ENCODE peak calls at places on chromosomes 13 and 19, in four cellular contexts. K is GM03348, O is GM04503, X is IMR-90. J is an unnamed sample.
A peak's percentile ranks its signal among the peaks of the same experiment; 100 is the strongest.

GRCh38 chr19:10137751-10138682 is 18.3 kb upstream of the EIF3G start:
- DNase-seq in K (no peak), O (no peak), X (no peak), J (no peak)

GRCh38 chr13:43009506-43009905 is 13.9 kb upstream of the DNAJC15 start:
- DNase-seq in K (peak; percentile 51), O (no peak), X (peak; percentile 60), J (no peak)

GRCh38 chr13:76711515-76712182 is 174.6 kb downstream of the KCTD12 start:
- DNase-seq in K (peak; percentile 73), O (peak; percentile 94), X (peak; percentile 94), J (peak; percentile 88)

GRCh38 chr13:44815507-44816074 is 173.7 kb downstream of the NUFIP1 start:
- DNase-seq in K (peak; percentile 94), O (peak; percentile 85), X (peak; percentile 98), J (peak; percentile 98)

GRCh38 chr19:24002256-24002945 is 84.6 kb upstream of the ZNF254 start:
- DNase-seq in K (no peak), O (no peak), X (no peak), J (no peak)

GRCh38 chr19:36196249-36196648 is 18.2 kb downstream of the ZNF565 start:
- DNase-seq in K (no peak), O (no peak), X (no peak), J (no peak)

GRCh38 chr13:80070024-80070703 is 270.8 kb downstream of the SPRY2 start:
- DNase-seq in K (no peak), O (no peak), X (no peak), J (no peak)

GRCh38 chr19:54421169-54421516 is 5.9 kb downstream of the TTYH1 start:
- DNase-seq in K (no peak), O (no peak), X (no peak), J (no peak)

GRCh38 chr13:32713397-32713796 is 127.1 kb downstream of the PDS5B start:
- DNase-seq in K (no peak), O (no peak), X (no peak), J (no peak)

GRCh38 chr19:41691268-41691970 is 3.3 kb upstream of the CEACAM7 start:
- DNase-seq in K (peak; percentile 58), O (no peak), X (no peak), J (no peak)

GRCh38 chr13:99071211-99071610 is 93.3 kb upstream of the DOCK9 start:
- DNase-seq in K (no peak), O (no peak), X (no peak), J (no peak)

GRCh38 chr19:7177926-7178325 is 108.4 kb downstream of the ZNF557 start:
- DNase-seq in K (peak; percentile 72), O (peak; percentile 53), X (peak; percentile 50), J (no peak)

GRCh38 chr19:42606660-42607351 is 12.1 kb upstream of the CEACAM8 start:
- DNase-seq in K (peak; percentile 50), O (no peak), X (peak; percentile 27), J (peak; percentile 4)

GRCh38 chr13:53129864-53130393 is 101.3 kb downstream of the OLFM4 start:
- DNase-seq in K (no peak), O (no peak), X (no peak), J (no peak)

GRCh38 chr13:80011448-80012212 is 329.3 kb downstream of the SPRY2 start:
- DNase-seq in K (no peak), O (no peak), X (no peak), J (no peak)